ENCODE peak calls at places on chromosomes 5 and 9, in ten cellular contexts. C, H, J, R, W, S, O, A, X and B are unnamed samples.

GRCh38 chr9:109118802-109119438 is 827 bp downstream of the TMEM245 start:
- DNase-seq in C (no peak), H (peak), J (no peak), R (peak), W (no peak), S (no peak), O (peak), A (peak), X (no peak), B (no peak)

GRCh38 chr9:70113403-70114022 is 69.9 kb downstream of the MAMDC2 start:
- DNase-seq in C (no peak), H (peak), J (peak), R (peak), W (peak), S (peak), O (peak), A (peak), X (peak), B (no peak)

GRCh38 chr9:105413486-105414068 is 34.3 kb upstream of the FSD1L start:
- DNase-seq in C (no peak), H (peak), J (no peak), R (no peak), W (no peak), S (no peak), O (peak), A (no peak), X (peak), B (peak)

GRCh38 chr9:127557466-127557869 is 54.6 kb upstream of the STXBP1 start:
- DNase-seq in C (no peak), H (peak), J (no peak), R (no peak), W (peak), S (peak), O (no peak), A (no peak), X (peak), B (no peak)

GRCh38 chr9:96459268-96460007 is 9.5 kb downstream of the HABP4 start:
- DNase-seq in C (no peak), H (no peak), J (no peak), R (no peak), W (no peak), S (no peak), O (no peak), A (no peak), X (no peak), B (no peak)

GRCh38 chr9:133539434-133539833 is 4.9 kb downstream of the ADAMTSL2 start:
- DNase-seq in C (no peak), H (no peak), J (no peak), R (no peak), W (no peak), S (peak), O (no peak), A (no peak), X (no peak), B (no peak)

GRCh38 chr9:121286973-121287721 is 19.2 kb downstream of the GSN start:
- DNase-seq in C (no peak), H (peak), J (peak), R (peak), W (peak), S (peak), O (peak), A (peak), X (peak), B (peak)

GRCh38 chr5:16411741-16412455 is 53.7 kb downstream of the ZNF622 start:
- DNase-seq in C (no peak), H (peak), J (no peak), R (no peak), W (no peak), S (no peak), O (no peak), A (no peak), X (no peak), B (peak)

GRCh38 chr9:78676623-78677022 is 379.7 kb downstream of the PSAT1 start:
- DNase-seq in C (no peak), H (peak), J (no peak), R (no peak), W (no peak), S (no peak), O (no peak), A (no peak), X (no peak), B (no peak)

GRCh38 chr5:395921-396714 is 46.9 kb upstream of the EXOC3 start:
- DNase-seq in C (no peak), H (no peak), J (no peak), R (no peak), W (no peak), S (peak), O (no peak), A (peak), X (no peak), B (no peak)

GRCh38 chr5:157570801-157571200 is 4.8 kb downstream of the ADAM19 start:
- DNase-seq in C (no peak), H (no peak), J (no peak), R (no peak), W (no peak), S (no peak), O (no peak), A (no peak), X (no peak), B (no peak)

GRCh38 chr9:129027685-129028191 is 393 bp downstream of the SH3GLB2 start:
- DNase-seq in C (peak), H (peak), J (no peak), R (no peak), W (peak), S (no peak), O (peak), A (peak), X (peak), B (peak)

GRCh38 chr5:137858223-137858916 is 9.3 kb upstream of the MYOT start:
- DNase-seq in C (no peak), H (peak), J (no peak), R (no peak), W (no peak), S (no peak), O (peak), A (no peak), X (no peak), B (peak)

GRCh38 chr5:146606838-146607237 is 90.8 kb upstream of the GPR151 start:
- DNase-seq in C (no peak), H (no peak), J (no peak), R (no peak), W (no peak), S (no peak), O (no peak), A (no peak), X (no peak), B (no peak)

GRCh38 chr9:78695521-78695920 is 398.6 kb downstream of the PSAT1 start:
- DNase-seq in C (no peak), H (no peak), J (no peak), R (no peak), W (peak), S (no peak), O (no peak), A (no peak), X (no peak), B (no peak)

GRCh38 chr5:124740991-124741583 is 5.4 kb downstream of the ZNF608 start:
- DNase-seq in C (no peak), H (peak), J (peak), R (no peak), W (no peak), S (no peak), O (peak), A (no peak), X (peak), B (peak)

GRCh38 chr5:95861221-95861857 is 38.8 kb upstream of the GLRX start:
- DNase-seq in C (no peak), H (peak), J (peak), R (no peak), W (no peak), S (peak), O (peak), A (peak), X (no peak), B (peak)

GRCh38 chr9:136722093-136722968 is 10.0 kb downstream of the DIPK1B start:
- DNase-seq in C (no peak), H (no peak), J (no peak), R (no peak), W (no peak), S (no peak), O (no peak), A (no peak), X (no peak), B (no peak)

GRCh38 chr5:168209987-168210386 is 81.5 kb upstream of the WWC1 start:
- DNase-seq in C (no peak), H (no peak), J (no peak), R (no peak), W (no peak), S (no peak), O (no peak), A (no peak), X (no peak), B (no peak)

GRCh38 chr5:163460562-163461176 is at the start of gene HMMR:
- DNase-seq in C (no peak), H (peak), J (no peak), R (no peak), W (peak), S (no peak), O (no peak), A (no peak), X (no peak), B (no peak)